ENCODE peak calls at places on chromosomes 13 and 19, in nine cellular contexts. G is spleen; A is cardiac muscle cell; U is CD4-positive, alpha-beta T cell; K is CD8-positive, alpha-beta T cell; X is brain microvascular endothelial cell; O is GM23338; M is heart right ventricle; Q is pancreas. E is an unnamed sample.

GRCh38 chr13:109569938-109570711 is 216.3 kb downstream of the IRS2 start:
- DNase-seq in G (no peak), A (no peak), U (peak; percentile 1), K (peak; percentile 18), X (no peak), O (no peak), M (no peak), Q (no peak), E (no peak)

GRCh38 chr13:109833940-109834339 is 47.6 kb upstream of the IRS2 start:
- DNase-seq in G (no peak), A (no peak), U (no peak), K (no peak), X (no peak), O (no peak), M (no peak), Q (no peak), E (no peak)

GRCh38 chr13:79533781-79534400 is 52.9 kb downstream of the NDFIP2 start:
- DNase-seq in G (no peak), A (peak; percentile 20), U (no peak), K (no peak), X (no peak), O (no peak), M (no peak), Q (no peak), E (no peak)

GRCh38 chr13:20624213-20624612 is 57.3 kb downstream of the IFT88 start:
- DNase-seq in G (no peak), A (no peak), U (no peak), K (no peak), X (no peak), O (peak; percentile 50), M (no peak), Q (no peak), E (no peak)

GRCh38 chr13:19681517-19681916 is 48.1 kb downstream of the MPHOSPH8 start:
- DNase-seq in G (no peak), A (no peak), U (no peak), K (no peak), X (no peak), O (peak; percentile 87), M (no peak), Q (no peak), E (no peak)

GRCh38 chr19:17854061-17854460 is 5.6 kb upstream of the RPL18A start:
- DNase-seq in G (no peak), A (no peak), U (no peak), K (no peak), X (no peak), O (peak; percentile 8), M (no peak), Q (no peak), E (no peak)

GRCh38 chr19:50832666-50833065 is 708 bp downstream of the KLK15 start:
- DNase-seq in G (no peak), A (no peak), U (no peak), K (no peak), X (no peak), O (no peak), M (no peak), Q (no peak), E (no peak)

GRCh38 chr19:38784224-38784623 is 4.8 kb upstream of the LGALS7B start:
- DNase-seq in G (no peak), A (peak; percentile 57), U (no peak), K (no peak), X (peak; percentile 75), O (no peak), M (no peak), Q (no peak), E (no peak)

GRCh38 chr13:80516818-80517348 is 176.0 kb upstream of the SPRY2 start:
- DNase-seq in G (no peak), A (no peak), U (no peak), K (no peak), X (no peak), O (no peak), M (no peak), Q (no peak), E (no peak)

GRCh38 chr19:28878862-28879566 is 333.9 kb downstream of the UQCRFS1 start:
- DNase-seq in G (no peak), A (peak; percentile 83), U (peak; percentile 17), K (peak; percentile 30), X (peak; percentile 45), O (peak; percentile 94), M (peak; percentile 64), Q (peak; percentile 74), E (peak; percentile 19)

GRCh38 chr19:45653634-45654033 is 14.4 kb upstream of the GIPR start:
- DNase-seq in G (no peak), A (no peak), U (no peak), K (no peak), X (no peak), O (no peak), M (no peak), Q (no peak), E (no peak)

DNA sequence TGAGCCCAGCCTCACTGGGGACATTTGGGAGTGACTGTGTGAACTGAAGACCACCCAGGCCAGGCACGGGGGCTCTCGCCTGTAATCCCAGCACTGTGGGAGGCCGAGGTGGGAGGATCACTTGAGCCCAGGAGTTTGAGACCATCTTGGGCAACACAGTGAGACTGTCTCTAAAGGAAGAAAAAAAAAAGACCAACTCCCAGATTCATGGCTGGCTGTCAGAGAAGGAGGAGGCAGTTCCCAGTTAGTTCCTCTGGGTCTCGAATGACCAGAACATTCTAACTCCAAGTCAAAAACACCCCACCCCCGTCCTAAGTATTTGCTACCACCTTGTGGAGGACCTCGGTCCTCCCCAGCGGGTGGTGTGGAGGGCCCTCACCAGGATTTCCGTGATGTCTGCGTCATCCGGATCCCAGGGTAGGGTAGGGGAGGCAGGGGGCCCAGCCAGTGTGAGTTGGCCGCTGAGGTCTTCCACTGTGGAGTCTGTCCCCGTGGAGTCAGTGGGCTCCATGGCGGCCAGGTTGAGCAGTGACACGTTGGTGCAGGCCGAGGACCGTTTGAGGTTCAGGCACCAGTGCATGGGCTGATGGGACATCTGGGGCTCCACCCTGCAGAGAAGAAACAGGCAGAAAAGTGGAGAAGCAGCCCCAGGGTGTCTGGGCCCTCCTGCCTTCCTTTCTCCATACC is 1.3 kb downstream of the TSKS start:
- DNase-seq in G (no peak), A (peak; percentile 81), U (peak; percentile 9), K (no peak), X (peak; percentile 14), O (peak; percentile 73), M (peak; percentile 38), Q (no peak), E (no peak)
- H3K27ac ChIP-seq in G (no peak overlapping the region), A (no peak overlapping the region), U (no peak overlapping the region), K (no peak overlapping the region), X (no peak overlapping the region), O (peak overlapping the region; percentile 32), M (peak overlapping the region; percentile 87), Q (no peak overlapping the region), E (peak overlapping the region; percentile 37)

DNA sequence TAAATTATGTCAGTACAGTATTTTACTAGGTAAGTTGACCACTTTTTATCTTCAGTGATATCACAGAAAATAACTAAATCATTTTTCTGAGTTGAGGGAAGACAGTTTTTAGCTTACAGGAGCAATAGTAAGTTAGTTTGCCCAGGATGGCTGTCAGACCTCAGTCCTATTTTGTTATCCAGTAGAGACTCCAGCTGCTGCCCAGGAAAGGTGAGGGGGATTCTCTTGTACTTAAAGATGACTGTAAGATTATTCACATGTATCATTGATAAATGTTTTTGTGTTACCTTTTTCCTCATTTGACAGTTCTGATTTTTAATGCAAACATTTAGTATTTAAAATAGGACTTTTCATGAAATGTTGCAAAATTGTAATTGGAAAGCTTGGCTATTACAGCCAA is 14.5 kb upstream of the GPR183 start:
- DNase-seq in G (no peak), A (no peak), U (no peak), K (no peak), X (no peak), O (no peak), M (no peak), Q (no peak), E (no peak)
- H3K27ac ChIP-seq in G (peak overlapping the region; percentile 64), A (no peak overlapping the region), U (peak overlapping the region; percentile 80), K (no peak overlapping the region), X (peak overlapping the region; percentile 83), O (no peak overlapping the region), M (peak overlapping the region; percentile 51), Q (no peak overlapping the region), E (no peak overlapping the region)

DNA sequence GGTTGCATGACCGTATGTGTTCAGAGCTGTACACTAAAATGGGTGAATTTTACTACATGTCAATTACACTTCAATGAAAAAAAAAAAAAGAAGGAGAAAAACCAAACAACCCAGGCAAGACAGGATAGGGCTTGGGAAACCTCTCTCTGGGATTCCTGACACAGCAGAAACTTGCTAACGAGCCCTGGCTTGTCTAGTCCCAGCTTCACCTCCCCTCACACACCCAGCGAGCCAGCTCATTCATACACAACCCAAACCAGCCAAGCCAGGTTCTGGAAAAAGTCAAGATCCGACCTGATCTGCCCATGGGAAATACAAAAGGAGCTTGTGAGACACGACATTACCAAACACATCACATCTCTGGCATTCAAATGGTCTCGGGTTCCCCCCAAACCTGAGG is 3.7 kb upstream of the TECR start:
- DNase-seq in G (no peak), A (no peak), U (no peak), K (no peak), X (no peak), O (no peak), M (no peak), Q (no peak), E (no peak)
- H3K27ac ChIP-seq in G (no peak overlapping the region), A (no peak overlapping the region), U (no peak overlapping the region), K (no peak overlapping the region), X (no peak overlapping the region), O (no peak overlapping the region), M (no peak overlapping the region), Q (no peak overlapping the region), E (no peak overlapping the region)

GRCh38 chr13:23513460-23513859 is 56.8 kb upstream of the TNFRSF19 start:
- DNase-seq in G (no peak), A (peak; percentile 55), U (no peak), K (no peak), X (no peak), O (no peak), M (no peak), Q (no peak), E (no peak)

GRCh38 chr13:23512762-23513395 is 57.3 kb upstream of the TNFRSF19 start:
- DNase-seq in G (no peak), A (no peak), U (no peak), K (no peak), X (no peak), O (peak; percentile 39), M (no peak), Q (no peak), E (no peak)

GRCh38 chr13:23509781-23510543 is 60.2 kb upstream of the TNFRSF19 start:
- DNase-seq in G (no peak), A (peak; percentile 69), U (no peak), K (no peak), X (peak; percentile 74), O (no peak), M (no peak), Q (no peak), E (no peak)

GRCh38 chr13:23510979-23511735 is 59.1 kb upstream of the TNFRSF19 start:
- DNase-seq in G (no peak), A (peak; percentile 59), U (no peak), K (no peak), X (peak; percentile 75), O (peak; percentile 40), M (no peak), Q (no peak), E (peak; percentile 49)

GRCh38 chr13:23510544-23510916 is 59.7 kb upstream of the TNFRSF19 start:
- DNase-seq in G (no peak), A (peak; percentile 72), U (no peak), K (no peak), X (no peak), O (no peak), M (no peak), Q (no peak), E (no peak)
- H3K27ac ChIP-seq in G (no peak overlapping the region), A (peak overlapping the region; percentile 53), U (no peak overlapping the region), K (no peak overlapping the region), X (peak overlapping the region; percentile 86), O (no peak overlapping the region), M (no peak overlapping the region), Q (no peak overlapping the region), E (peak overlapping the region; percentile 72)

GRCh38 chr19:3443840-3444694 is 36.3 kb downstream of the SMIM24 start:
- DNase-seq in G (peak; percentile 85), A (peak; percentile 52), U (no peak), K (no peak), X (peak; percentile 60), O (peak; percentile 80), M (peak; percentile 71), Q (peak; percentile 48), E (no peak)
- H3K27ac ChIP-seq in G (peak overlapping the region; percentile 61), A (no peak overlapping the region), U (no peak overlapping the region), K (no peak overlapping the region), X (no peak overlapping the region), O (no peak overlapping the region), M (peak overlapping the region; percentile 71), Q (no peak overlapping the region), E (peak overlapping the region; percentile 89)